ENCODE peak calls at places on chromosomes 11 and 22, in ten cellular contexts. V is lung; C is HCT116; F is right cardiac atrium; W is Peyer's patch; P is IMR-90; N is CD4-positive, CD25-positive, alpha-beta regulatory T cell; S is Panc1; G is adipocyte; Y is left ventricle myocardium inferior. Z is an unnamed sample.

GRCh38 chr11:33634291-33634834 is 66.3 kb downstream of the C11orf91 start:
- DNase-seq in V (no peak), C (peak; percentile 73), F (no peak), W (no peak), P (peak; percentile 82), N (no peak), S (peak; percentile 7), G (no peak), Y (no peak), Z (no peak)

GRCh38 chr22:37664249-37665101 is 6.0 kb downstream of the PDXP start:
- DNase-seq in V (no peak), C (no peak), F (no peak), W (no peak), P (no peak), N (no peak), S (no peak), G (no peak), Y (no peak), Z (peak; percentile 70)

GRCh38 chr11:11265320-11265719 is 87.7 kb downstream of the CSNK2A3 start:
- DNase-seq in V (no peak), C (no peak), F (no peak), W (no peak), P (no peak), N (no peak), S (no peak), G (no peak), Y (no peak), Z (no peak)

GRCh38 chr11:43788394-43788793 is 92.2 kb upstream of the ALKBH3 start:
- DNase-seq in V (no peak), C (no peak), F (no peak), W (no peak), P (no peak), N (no peak), S (no peak), G (no peak), Y (no peak), Z (no peak)

GRCh38 chr11:90656171-90656570 is 433.3 kb upstream of the CHORDC1 start:
- DNase-seq in V (no peak), C (no peak), F (no peak), W (no peak), P (no peak), N (no peak), S (no peak), G (no peak), Y (no peak), Z (no peak)

GRCh38 chr11:63873381-63873780 is 34.5 kb downstream of the MARK2 start:
- DNase-seq in V (no peak), C (no peak), F (no peak), W (peak; percentile 13), P (no peak), N (no peak), S (no peak), G (no peak), Y (no peak), Z (no peak)

GRCh38 chr22:29216011-29216872 is 10.5 kb downstream of the EMID1 start:
- DNase-seq in V (no peak), C (no peak), F (no peak), W (no peak), P (no peak), N (no peak), S (no peak), G (no peak), Y (no peak), Z (no peak)

GRCh38 chr11:108037636-108038035 is 28.9 kb downstream of the CUL5 start:
- DNase-seq in V (no peak), C (no peak), F (no peak), W (no peak), P (peak; percentile 55), N (no peak), S (no peak), G (peak; percentile 58), Y (no peak), Z (peak; percentile 8)

GRCh38 chr22:43153916-43154315 is 2.6 kb downstream of the TSPO start:
- DNase-seq in V (no peak), C (no peak), F (no peak), W (no peak), P (no peak), N (no peak), S (no peak), G (peak; percentile 9), Y (no peak), Z (no peak)

GRCh38 chr11:70462818-70463477 is 64.6 kb downstream of the CTTN start:
- DNase-seq in V (no peak), C (no peak), F (no peak), W (no peak), P (no peak), N (no peak), S (no peak), G (no peak), Y (no peak), Z (no peak)

GRCh38 chr11:116862951-116863350 is 25.5 kb upstream of the APOA1 start:
- DNase-seq in V (no peak), C (no peak), F (no peak), W (no peak), P (peak; percentile 34), N (no peak), S (no peak), G (no peak), Y (no peak), Z (no peak)

GRCh38 chr11:119416606-119417580 is 6.1 kb downstream of the THY1 start:
- DNase-seq in V (no peak), C (no peak), F (no peak), W (no peak), P (peak; percentile 59), N (no peak), S (no peak), G (peak; percentile 68), Y (no peak), Z (no peak)

GRCh38 chr11:119414734-119415133 is 8.2 kb downstream of the THY1 start:
- DNase-seq in V (no peak), C (no peak), F (no peak), W (no peak), P (no peak), N (no peak), S (no peak), G (no peak), Y (no peak), Z (no peak)

GRCh38 chr11:119414321-119414720 is 8.7 kb downstream of the THY1 start:
- DNase-seq in V (no peak), C (no peak), F (no peak), W (no peak), P (no peak), N (no peak), S (no peak), G (no peak), Y (no peak), Z (no peak)

GRCh38 chr11:119415517-119415916 is 7.5 kb downstream of the THY1 start:
- DNase-seq in V (no peak), C (no peak), F (no peak), W (no peak), P (no peak), N (no peak), S (no peak), G (no peak), Y (no peak), Z (no peak)

DNA sequence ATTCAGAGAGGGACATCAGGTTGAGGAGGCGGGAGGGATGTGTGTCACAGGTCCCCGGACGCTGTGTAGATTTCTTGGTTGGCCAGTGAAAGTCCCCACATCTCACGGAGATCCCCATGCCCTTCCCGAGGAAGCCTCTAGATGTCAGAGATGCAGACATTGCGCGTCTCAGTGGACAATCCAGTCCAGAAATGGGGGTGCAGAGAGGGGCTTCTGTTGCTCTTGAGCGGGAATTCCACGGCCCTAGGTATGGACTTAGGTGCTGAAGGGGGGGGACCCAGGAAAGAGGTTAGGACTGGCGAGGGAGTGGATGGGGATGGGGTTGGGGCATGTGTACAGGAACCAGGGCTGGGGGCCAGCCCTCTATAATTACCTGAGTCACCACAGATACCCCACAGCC is 7.0 kb downstream of the THY1 start:
- DNase-seq in V (no peak), C (no peak), F (no peak), W (no peak), P (no peak), N (no peak), S (no peak), G (no peak), Y (no peak), Z (no peak)
- H3K4me1 ChIP-seq in V (no peaks in the 10 kb centered on the region), C (peaks cover 2% of the 10 kb centered on the region), F (no peaks in the 10 kb centered on the region), W (no peaks in the 10 kb centered on the region), P (peaks cover 26% of the 10 kb centered on the region), N (no peaks in the 10 kb centered on the region), S (peaks cover 8% of the 10 kb centered on the region), G (peaks cover 43% of the 10 kb centered on the region), Y (no peaks in the 10 kb centered on the region), Z (no peaks in the 10 kb centered on the region)

GRCh38 chr11:2564008-2564530 is 119.3 kb downstream of the KCNQ1 start:
- DNase-seq in V (no peak), C (no peak), F (peak; percentile 13), W (peak; percentile 37), P (no peak), N (no peak), S (no peak), G (no peak), Y (peak; percentile 9), Z (no peak)
- H3K4me1 ChIP-seq in V (no peaks in the 10 kb centered on the region), C (no peaks in the 10 kb centered on the region), F (no peaks in the 10 kb centered on the region), W (no peaks in the 10 kb centered on the region), P (no peaks in the 10 kb centered on the region), N (no peaks in the 10 kb centered on the region), S (no peaks in the 10 kb centered on the region), G (no peaks in the 10 kb centered on the region), Y (peaks cover 19% of the 10 kb centered on the region), Z (peaks cover 6% of the 10 kb centered on the region)

DNA sequence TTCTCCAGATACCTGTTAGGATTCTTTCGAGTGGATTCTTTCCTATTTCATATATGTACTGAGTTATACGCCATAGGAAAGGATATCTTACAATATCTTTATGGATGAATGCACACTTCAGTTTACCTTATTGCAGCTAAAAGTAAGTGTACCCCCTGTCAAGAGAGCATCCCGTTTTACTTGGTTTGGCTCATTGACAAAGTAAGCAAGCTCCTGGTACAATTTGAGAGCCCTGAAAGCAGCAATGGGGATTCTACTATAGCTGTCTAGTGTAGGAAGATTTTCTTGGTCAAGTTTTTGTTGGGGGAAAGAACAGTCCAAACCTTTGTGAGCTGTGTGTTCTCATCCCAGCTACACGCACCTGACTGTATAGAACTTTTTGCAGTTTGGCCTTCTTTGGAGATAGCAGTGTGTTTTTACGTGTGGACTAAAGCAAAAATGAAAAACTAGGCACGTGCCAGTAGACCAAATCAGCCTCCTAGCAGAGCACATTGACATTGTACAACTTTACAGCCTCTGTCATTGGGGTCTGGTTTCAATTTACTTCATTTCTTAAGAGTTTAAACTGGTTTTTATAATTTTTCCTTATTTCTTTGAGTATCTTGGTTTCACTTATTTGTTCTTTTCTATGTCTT is 44.0 kb downstream of the PPP6R3 start:
- DNase-seq in V (no peak), C (no peak), F (no peak), W (no peak), P (no peak), N (no peak), S (no peak), G (peak; percentile 43), Y (no peak), Z (no peak)
- H3K4me1 ChIP-seq in V (peaks cover 60% of the 10 kb centered on the region), C (no peaks in the 10 kb centered on the region), F (peaks cover 19% of the 10 kb centered on the region), W (peaks cover 9% of the 10 kb centered on the region), P (peaks cover 8% of the 10 kb centered on the region), N (peaks cover 50% of the 10 kb centered on the region), S (peaks cover 46% of the 10 kb centered on the region), G (peaks cover 14% of the 10 kb centered on the region), Y (peaks cover 100% of the 10 kb centered on the region), Z (peaks cover 54% of the 10 kb centered on the region)

DNA sequence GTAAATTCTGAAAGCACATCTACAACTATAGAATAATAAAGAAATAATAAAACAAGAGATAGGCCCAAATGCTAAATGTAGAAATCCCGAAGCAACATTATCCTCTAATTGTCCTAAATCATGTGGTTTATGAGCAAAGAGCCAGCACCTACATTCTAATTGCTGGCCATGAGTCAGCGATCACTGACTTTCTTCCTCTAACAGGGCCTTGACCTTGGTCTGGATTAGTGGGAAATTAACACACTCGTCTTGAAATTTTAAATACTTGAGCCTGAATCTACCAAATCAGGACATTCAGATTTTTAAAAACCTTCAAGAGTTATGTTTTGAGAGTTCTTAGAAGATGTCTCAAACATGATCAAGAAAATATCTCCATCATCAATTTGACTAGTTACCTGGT is 727.6 kb downstream of the METTL15 start:
- DNase-seq in V (no peak), C (no peak), F (no peak), W (no peak), P (peak; percentile 57), N (no peak), S (no peak), G (peak; percentile 45), Y (no peak), Z (peak; percentile 71)
- H3K4me1 ChIP-seq in V (no peaks in the 10 kb centered on the region), C (peaks cover 2% of the 10 kb centered on the region), F (no peaks in the 10 kb centered on the region), W (no peaks in the 10 kb centered on the region), P (peaks cover 14% of the 10 kb centered on the region), N (no peaks in the 10 kb centered on the region), S (peaks cover 3% of the 10 kb centered on the region), G (peaks cover 29% of the 10 kb centered on the region), Y (no peaks in the 10 kb centered on the region), Z (peaks cover 6% of the 10 kb centered on the region)

Z was measured in cardiac muscle cell.